ENCODE peak calls at places on chromosomes 11 and 22, in seven cellular contexts. I is K562, B is HCT116, J is HepG2, S is GM12878, P is SK-N-SH, W is H1. V is an unnamed sample.
A peak's percentile ranks its signal among the peaks of the same experiment; 100 is the strongest.

GRCh38 chr11:34426766-34427170 is 12.0 kb upstream of the CAT start:
- DNase-seq in I (peak; percentile 57), J (no peak), W (no peak), S (no peak), B (no peak), P (peak; percentile 73), V (no peak)

GRCh38 chr11:118605116-118605867 is 2.1 kb upstream of the PHLDB1 start:
- DNase-seq in I (peak; percentile 55), S (no peak), W (no peak), J (peak; percentile 41), P (peak; percentile 78), B (no peak), V (no peak)

GRCh38 chr11:36465449-36466163 is 44.5 kb downstream of the TRAF6 start:
- DNase-seq in S (no peak), I (no peak), W (no peak), B (no peak), J (no peak), P (no peak), V (no peak)

GRCh38 chr11:117228091-117228490 is 3.8 kb downstream of the PCSK7 start:
- DNase-seq in P (no peak), I (no peak), W (no peak), S (no peak), B (no peak), J (no peak), V (no peak)

GRCh38 chr11:65855927-65856363 is 2.0 kb downstream of the CFL1 start:
- DNase-seq in P (no peak), W (no peak), B (no peak), I (no peak), J (no peak), S (no peak), V (no peak)

GRCh38 chr22:24325105-24325757 is 54.6 kb downstream of the SPECC1L start:
- DNase-seq in S (peak; percentile 62), P (peak; percentile 42), J (peak; percentile 49), I (peak; percentile 16), B (no peak), W (no peak), V (peak; percentile 37)

GRCh38 chr22:49764151-49764581 is 63.5 kb downstream of the BRD1 start:
- DNase-seq in W (peak; percentile 47), J (no peak), S (no peak), I (no peak), P (peak; percentile 44), B (no peak), V (no peak)

GRCh38 chr11:63858628-63859550 is 20.0 kb downstream of the MARK2 start:
- DNase-seq in I (peak; percentile 23), S (no peak), P (no peak), B (no peak), J (peak; percentile 67), W (no peak), V (no peak)

GRCh38 chr22:19703869-19704268 is 10.4 kb upstream of the SEPTIN5 start:
- DNase-seq in P (no peak), I (peak; percentile 39), S (no peak), W (no peak), J (no peak), B (no peak), V (no peak)

GRCh38 chr11:123628936-123629683 is 25.3 kb downstream of the SCN3B start:
- DNase-seq in W (no peak), B (no peak), S (no peak), J (no peak), I (no peak), P (peak; percentile 74), V (no peak)

GRCh38 chr22:25748704-25749103 is 6.7 kb downstream of the MYO18B start:
- DNase-seq in J (peak; percentile 69), S (no peak), W (no peak), P (no peak), I (no peak), B (no peak), V (no peak)

GRCh38 chr22:29690481-29690880 is 29.3 kb upstream of the CABP7 start:
- DNase-seq in B (no peak), P (no peak), W (no peak), J (no peak), I (no peak), S (no peak), V (peak; percentile 50)
- TF ChIP-seq JUND in B (no peak), P (no peak), W (no peak), J (no peak), I (no peak), S (no peak), V (no peak)

DNA sequence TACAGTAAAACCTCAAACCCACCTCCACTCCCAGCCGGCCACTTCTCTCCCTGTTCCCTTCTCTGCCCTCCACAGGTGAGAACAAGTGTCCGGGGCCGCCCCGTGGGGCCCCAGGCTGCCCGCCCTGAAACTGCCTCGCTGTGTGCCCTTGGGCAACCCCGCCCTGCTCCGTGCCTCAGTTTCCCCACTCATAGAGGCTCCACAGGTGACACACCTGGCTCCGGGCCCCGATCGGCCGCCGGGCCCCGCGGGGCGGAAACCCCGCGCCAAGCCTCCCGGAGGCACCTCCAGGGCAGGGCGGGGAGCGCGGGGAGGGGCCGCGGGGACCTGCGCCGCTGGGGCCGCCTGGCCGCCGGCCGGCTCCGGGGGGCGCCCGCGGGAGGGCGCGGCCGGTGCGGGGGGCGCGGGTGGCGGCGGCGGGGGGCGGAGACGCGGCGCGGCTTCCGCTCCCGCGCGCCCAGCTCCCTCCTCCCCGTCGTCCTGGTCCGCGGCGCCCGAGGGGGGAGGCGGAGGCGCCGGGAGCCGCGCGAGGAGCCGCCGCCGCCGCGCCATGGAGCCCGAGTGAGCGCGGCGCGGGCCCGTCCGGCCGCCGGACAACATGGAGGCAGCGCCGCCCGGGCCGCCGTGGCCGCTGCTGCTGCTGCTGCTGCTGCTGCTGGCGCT is at the start of gene LRP5:
- DNase-seq in B (no peak), P (peak; percentile 94), S (no peak), J (no peak), I (peak; percentile 95), W (no peak), V (peak; percentile 83)
- TF ChIP-seq JUND in B (no peak), P (no peak), S (no peak), J (no peak), I (no peak), W (no peak), V (no peak)

GRCh38 chr11:128658499-128658898 is 35.4 kb upstream of the FLI1 start:
- DNase-seq in J (no peak), P (no peak), S (no peak), W (no peak), B (no peak), I (no peak), V (no peak)
- TF ChIP-seq JUND in J (no peak), P (no peak), S (no peak), W (no peak), B (no peak), I (no peak), V (no peak)

GRCh38 chr11:95465887-95466286 is 234.9 kb upstream of the SESN3 start:
- DNase-seq in I (no peak), W (no peak), B (no peak), P (no peak), S (no peak), J (no peak), V (no peak)
- TF ChIP-seq JUND in I (no peak), W (no peak), B (no peak), P (no peak), S (no peak), J (no peak), V (no peak)

GRCh38 chr22:40213478-40213877 is 35.8 kb downstream of the TNRC6B start:
- DNase-seq in W (no peak), B (no peak), S (no peak), I (no peak), J (no peak), P (peak; percentile 10), V (no peak)

GRCh38 chr22:40212126-40212525 is 34.4 kb downstream of the TNRC6B start:
- DNase-seq in S (no peak), B (no peak), P (no peak), J (peak; percentile 44), W (no peak), I (no peak), V (no peak)

GRCh38 chr22:40218152-40218551 is 40.4 kb downstream of the TNRC6B start:
- DNase-seq in J (no peak), B (no peak), I (no peak), W (no peak), S (no peak), P (no peak), V (no peak)

GRCh38 chr22:40216041-40216756 is 38.5 kb downstream of the TNRC6B start:
- DNase-seq in S (peak; percentile 58), J (no peak), I (no peak), W (no peak), P (no peak), B (no peak), V (no peak)

GRCh38 chr22:40215266-40215665 is 37.5 kb downstream of the TNRC6B start:
- DNase-seq in B (no peak), W (peak; percentile 45), P (no peak), S (no peak), J (no peak), I (no peak), V (peak; percentile 38)
- TF ChIP-seq JUND in B (no peak), W (no peak), P (no peak), S (no peak), J (no peak), I (no peak), V (no peak)

V was measured in T47D.